ENCODE peak calls at places on chromosome 20, in five cellular contexts. N, V, O, W and H are unnamed samples.

GRCh38 chr20:20551409-20551808 is 161.0 kb downstream of the RALGAPA2 start:
- DNase-seq in N (no peak), V (no peak), O (no peak), W (no peak), H (no peak)

GRCh38 chr20:32282461-32282860 is 5.0 kb downstream of the KIF3B start:
- DNase-seq in N (no peak), V (no peak), O (no peak), W (peak; percentile 32), H (no peak)

GRCh38 chr20:50256577-50256976 is 65.9 kb downstream of the CEBPB start:
- DNase-seq in N (no peak), V (no peak), O (no peak), W (no peak), H (no peak)

GRCh38 chr20:50110141-50111047 is 2.6 kb downstream of the UBE2V1 start:
- DNase-seq in N (no peak), V (no peak), O (no peak), W (no peak), H (peak; percentile 91)

GRCh38 chr20:10179574-10180298 is 38.9 kb upstream of the SNAP25 start:
- DNase-seq in N (no peak), V (peak; percentile 21), O (no peak), W (no peak), H (no peak)

GRCh38 chr20:57772349-57772964 is 62.6 kb upstream of the PMEPA1 start:
- DNase-seq in N (no peak), V (peak; percentile 94), O (peak; percentile 99), W (no peak), H (no peak)

GRCh38 chr20:50335105-50335504 is 144.5 kb downstream of the CEBPB start:
- DNase-seq in N (no peak), V (peak; percentile 68), O (peak; percentile 85), W (no peak), H (no peak)

GRCh38 chr20:7392551-7392950 is 547.7 kb downstream of the HAO1 start:
- DNase-seq in N (no peak), V (no peak), O (no peak), W (no peak), H (no peak)

GRCh38 chr20:43361526-43361925 is 96.2 kb upstream of the SRSF6 start:
- DNase-seq in N (no peak), V (no peak), O (no peak), W (no peak), H (no peak)

GRCh38 chr20:19921349-19921793 is 95.8 kb upstream of the NAA20 start:
- DNase-seq in N (no peak), V (no peak), O (no peak), W (peak; percentile 54), H (no peak)

GRCh38 chr20:57474816-57475215 is 50.1 kb downstream of the CTCFL start:
- DNase-seq in N (no peak), V (no peak), O (no peak), W (no peak), H (no peak)

GRCh38 chr20:3134151-3134550 is 25.5 kb downstream of the FASTKD5 start:
- DNase-seq in N (no peak), V (no peak), O (no peak), W (no peak), H (no peak)

GRCh38 chr20:38270869-38271608 is 10.5 kb upstream of the KIAA1755 start:
- DNase-seq in N (no peak), V (peak; percentile 30), O (peak; percentile 97), W (peak; percentile 89), H (no peak)